ENCODE peak calls at places on chromosomes 16 and 17, in nine cellular contexts. Y is ovary; B is body of pancreas; R is IMR-90; Z is AG04449; W is heart right ventricle; A is naive thymus-derived CD4-positive, alpha-beta T cell; T is MG63; C is GM23338. P is an unnamed sample.

GRCh38 chr16:55471448-55472097 is 7.4 kb upstream of the MMP2 start:
- DNase-seq in W (no peak), Y (no peak), A (no peak), T (peak), R (peak), Z (peak), C (no peak), B (no peak), P (no peak)

GRCh38 chr16:62041401-62041800 is 5.2 kb upstream of the CDH8 start:
- DNase-seq in A (no peak), Y (no peak), Z (peak), T (no peak), R (no peak), W (no peak), C (peak), B (no peak), P (peak)

GRCh38 chr16:25097304-25097988 is 14.1 kb upstream of the LCMT1 start:
- DNase-seq in Y (no peak), B (no peak), W (no peak), R (peak), T (no peak), C (no peak), Z (peak), A (no peak), P (no peak)

GRCh38 chr16:64452446-64452845 is 669.4 kb downstream of the CDH11 start:
- DNase-seq in A (no peak), Y (no peak), B (no peak), W (no peak), C (no peak), T (no peak), R (no peak), Z (no peak), P (no peak)

GRCh38 chr17:79349506-79350400 is 261.1 kb downstream of the RBFOX3 start:
- DNase-seq in C (no peak), Z (no peak), T (no peak), R (no peak), Y (no peak), A (no peak), W (no peak), B (no peak), P (no peak)

GRCh38 chr16:2016407-2016922 is 3.1 kb upstream of the NPW start:
- DNase-seq in C (no peak), B (no peak), R (no peak), T (no peak), A (no peak), Y (no peak), W (peak), Z (no peak), P (no peak)

GRCh38 chr16:87043273-87044030 is 273.7 kb downstream of the C16orf95 start:
- DNase-seq in T (no peak), R (peak), W (no peak), B (peak), Z (no peak), C (no peak), A (no peak), Y (no peak), P (no peak)

GRCh38 chr17:58960068-58960467 is 146.6 kb downstream of the TRIM37 start:
- DNase-seq in W (no peak), A (no peak), C (peak), Y (no peak), B (peak), Z (peak), R (peak), T (peak), P (peak)

GRCh38 chr17:29148257-29148789 is 31.9 kb downstream of the MYO18A start:
- DNase-seq in Y (no peak), R (no peak), Z (no peak), B (no peak), A (no peak), C (peak), T (no peak), W (no peak), P (no peak)

GRCh38 chr16:1183235-1183907 is 30.5 kb downstream of the CACNA1H start:
- DNase-seq in A (no peak), Y (peak), C (no peak), R (peak), W (peak), Z (no peak), B (peak), T (no peak), P (no peak)

GRCh38 chr17:55965051-55965450 is 188.2 kb upstream of the ANKFN1 start:
- DNase-seq in W (no peak), R (no peak), C (no peak), T (no peak), A (no peak), B (no peak), Z (no peak), Y (no peak), P (no peak)

GRCh38 chr17:19386276-19386863 is 620 bp downstream of the MFAP4 start:
- DNase-seq in Z (no peak), C (peak), Y (peak), W (peak), A (no peak), R (peak), B (peak), T (peak), P (no peak)

GRCh38 chr17:80755650-80756405 is 211.2 kb downstream of the RPTOR start:
- DNase-seq in Y (no peak), B (no peak), R (no peak), A (no peak), Z (no peak), T (no peak), W (no peak), C (peak), P (peak)

GRCh38 chr16:694863-695354 is 4.7 kb upstream of the WDR24 start:
- DNase-seq in Y (no peak), B (no peak), W (no peak), Z (no peak), A (no peak), C (no peak), T (no peak), R (no peak), P (no peak)

GRCh38 chr17:5705876-5706420 is 121.6 kb upstream of the NLRP1 start:
- DNase-seq in R (no peak), B (no peak), W (no peak), C (no peak), Z (no peak), A (no peak), T (no peak), Y (no peak), P (no peak)

GRCh38 chr16:70437017-70437581 is 1.8 kb downstream of the ST3GAL2 start:
- DNase-seq in Y (peak), A (no peak), R (peak), W (no peak), C (peak), Z (peak), B (no peak), T (peak), P (no peak)

GRCh38 chr16:12386076-12386641 is 409.6 kb downstream of the SNX29 start:
- DNase-seq in A (no peak), W (no peak), B (no peak), C (peak), Y (no peak), T (no peak), Z (no peak), R (no peak), P (no peak)

GRCh38 chr16:67391424-67392300 is 1.6 kb downstream of the TPPP3 start:
- DNase-seq in Y (peak), Z (no peak), A (no peak), C (no peak), R (no peak), T (peak), B (peak), W (peak), P (no peak)

GRCh38 chr16:86961133-86961720 is 356.0 kb downstream of the C16orf95 start:
- DNase-seq in W (no peak), T (no peak), A (no peak), C (no peak), R (peak), Z (no peak), Y (no peak), B (no peak), P (no peak)

GRCh38 chr17:19946921-19947320 is 30.7 kb downstream of the AKAP10 start:
- DNase-seq in T (no peak), Y (no peak), R (no peak), B (no peak), A (no peak), Z (no peak), C (no peak), W (no peak), P (no peak)

GRCh38 chr17:81527591-81528383 is at the start of gene FSCN2:
- DNase-seq in Z (no peak), B (no peak), T (no peak), W (peak), Y (no peak), C (no peak), R (no peak), A (no peak), P (no peak)

GRCh38 chr17:82970818-82971610 is 108.4 kb upstream of the METRNL start:
- DNase-seq in R (no peak), A (no peak), C (no peak), Z (no peak), B (no peak), Y (no peak), W (no peak), T (no peak), P (no peak)

GRCh38 chr17:82972836-82973372 is 106.5 kb upstream of the METRNL start:
- DNase-seq in W (no peak), Z (no peak), R (no peak), T (no peak), Y (no peak), B (no peak), A (no peak), C (no peak), P (no peak)

GRCh38 chr17:82967268-82968032 is 112.0 kb upstream of the METRNL start:
- DNase-seq in T (no peak), W (no peak), C (no peak), A (no peak), Z (no peak), R (no peak), Y (no peak), B (no peak), P (no peak)

GRCh38 chr17:82973456-82974135 is 105.8 kb upstream of the METRNL start:
- DNase-seq in B (no peak), C (no peak), A (no peak), Y (no peak), R (no peak), Z (no peak), W (no peak), T (no peak), P (no peak)

DNA sequence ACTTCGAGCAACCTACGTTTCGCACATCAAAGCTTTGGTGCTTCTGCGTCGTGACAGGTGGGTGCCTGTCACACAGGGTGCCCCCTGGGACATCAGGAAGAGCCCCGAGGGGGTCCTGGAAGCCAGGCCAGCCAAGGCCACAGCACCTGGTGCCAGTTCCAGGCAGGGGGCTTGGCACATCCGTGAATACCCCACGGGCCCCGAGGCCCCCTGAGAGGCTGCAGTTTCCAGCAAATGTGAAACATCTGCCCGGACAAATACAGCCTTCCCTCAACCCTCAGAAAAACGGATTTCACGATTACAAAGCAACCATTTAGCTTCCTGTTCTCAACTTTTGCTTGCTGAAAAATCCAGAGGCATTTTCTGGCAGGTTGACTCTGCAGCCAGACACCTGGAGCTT is 109.3 kb upstream of the METRNL start:
- DNase-seq in C (no peak), R (no peak), Z (no peak), W (no peak), B (no peak), T (no peak), A (no peak), Y (no peak), P (peak)
- H3K4me3 ChIP-seq in C (no peak), R (no peak), Z (no peak), W (no peak), B (no peak), T (no peak), A (no peak), Y (no peak), P (no peak)

GRCh38 chr17:68460096-68460495 is 2.8 kb upstream of the WIPI1 start:
- DNase-seq in B (no peak), T (no peak), Y (no peak), A (no peak), Z (no peak), R (no peak), W (no peak), C (no peak), P (no peak)
- H3K4me3 ChIP-seq in B (no peak), T (no peak), Y (no peak), A (peak), Z (no peak), R (no peak), W (no peak), C (no peak), P (no peak)

GRCh38 chr17:61455754-61456681 is 3.8 kb downstream of the TBX4 start:
- DNase-seq in W (no peak), Y (no peak), R (no peak), T (no peak), B (peak), Z (no peak), A (no peak), C (peak), P (no peak)

GRCh38 chr17:61458000-61458399 is 5.8 kb downstream of the TBX4 start:
- DNase-seq in Z (no peak), T (no peak), W (no peak), R (no peak), A (no peak), B (no peak), C (no peak), Y (no peak), P (no peak)

GRCh38 chr17:61457226-61457983 is 5.2 kb downstream of the TBX4 start:
- DNase-seq in T (no peak), Y (no peak), R (no peak), C (peak), W (no peak), B (no peak), A (no peak), Z (no peak), P (no peak)

GRCh38 chr17:61454932-61455753 is 2.9 kb downstream of the TBX4 start:
- DNase-seq in B (no peak), T (no peak), C (peak), Y (no peak), R (no peak), W (no peak), A (no peak), Z (no peak), P (no peak)

DNA sequence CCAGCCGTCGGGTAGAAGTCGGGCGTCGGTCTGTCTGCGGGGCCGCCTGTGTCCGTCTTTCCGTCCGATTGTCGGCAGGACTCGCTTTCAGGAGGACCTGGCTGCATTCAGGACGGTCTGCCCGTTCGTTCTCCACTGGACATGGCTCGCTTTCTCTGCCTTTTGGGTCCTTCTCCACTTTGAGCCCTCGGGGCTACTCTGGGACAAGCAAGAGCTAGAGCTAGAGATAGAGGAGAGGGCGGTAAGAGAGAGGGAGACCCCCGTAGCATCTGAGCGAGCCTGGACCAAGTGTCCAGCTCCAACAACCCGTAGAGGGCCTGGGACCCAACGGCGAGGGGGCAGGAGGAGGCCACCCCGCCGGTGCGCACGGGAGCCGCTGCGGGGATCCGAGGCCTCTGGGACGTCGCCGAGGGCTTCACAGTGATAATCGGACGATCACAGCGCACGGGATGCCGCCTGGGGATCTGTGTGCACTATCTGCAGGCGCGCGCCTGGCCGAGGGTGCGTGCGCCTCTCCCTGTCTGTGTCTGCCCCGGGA is 4.5 kb downstream of the TBX4 start:
- DNase-seq in W (no peak), T (no peak), Z (no peak), C (no peak), A (no peak), R (no peak), Y (no peak), B (peak), P (no peak)
- H3K4me3 ChIP-seq in W (peak), T (no peak), Z (no peak), C (peak), A (no peak), R (no peak), Y (no peak), B (no peak), P (no peak)

GRCh38 chr16:23185661-23186060 is 3.1 kb downstream of the SCNN1G start:
- DNase-seq in A (no peak), Y (no peak), T (no peak), B (peak), W (peak), R (no peak), Z (no peak), C (no peak), P (no peak)

GRCh38 chr16:23182675-23183485 is at the start of gene SCNN1G:
- DNase-seq in R (no peak), W (peak), Z (no peak), B (peak), Y (no peak), A (no peak), C (peak), T (no peak), P (no peak)

GRCh38 chr16:23183486-23183862 is 929 bp downstream of the SCNN1G start:
- DNase-seq in W (no peak), Y (no peak), A (no peak), B (no peak), Z (no peak), C (no peak), R (no peak), T (no peak), P (no peak)

GRCh38 chr16:23181506-23181905 is 1.0 kb upstream of the SCNN1G start:
- DNase-seq in Z (no peak), B (no peak), C (no peak), R (no peak), W (no peak), T (no peak), A (no peak), Y (no peak), P (no peak)

GRCh38 chr16:23182206-23182674 is 305 bp upstream of the SCNN1G start:
- DNase-seq in R (peak), T (peak), W (peak), Y (peak), C (peak), B (peak), A (peak), Z (no peak), P (peak)
- H3K4me3 ChIP-seq in R (no peak), T (no peak), W (peak), Y (peak), C (peak), B (no peak), A (no peak), Z (no peak), P (no peak)

GRCh38 chr17:30225112-30225511 is 10.4 kb downstream of the SLC6A4 start:
- DNase-seq in C (no peak), Z (no peak), Y (no peak), R (no peak), W (no peak), A (no peak), T (no peak), B (no peak), P (no peak)

GRCh38 chr17:30224419-30224960 is 11.0 kb downstream of the SLC6A4 start:
- DNase-seq in C (no peak), Y (no peak), Z (no peak), B (no peak), A (no peak), R (no peak), T (no peak), W (no peak), P (no peak)

GRCh38 chr17:30226878-30227277 is 8.6 kb downstream of the SLC6A4 start:
- DNase-seq in C (no peak), B (no peak), A (no peak), W (no peak), Y (no peak), T (no peak), R (no peak), Z (no peak), P (peak)

GRCh38 chr17:30228011-30228410 is 7.5 kb downstream of the SLC6A4 start:
- DNase-seq in A (no peak), Y (no peak), T (no peak), Z (no peak), R (no peak), C (no peak), B (no peak), W (no peak), P (no peak)

GRCh38 chr17:30225919-30226553 is 9.5 kb downstream of the SLC6A4 start:
- DNase-seq in W (no peak), T (no peak), A (no peak), Z (no peak), Y (no peak), R (no peak), B (no peak), C (no peak), P (no peak)
- H3K4me3 ChIP-seq in W (no peak), T (no peak), A (no peak), Z (no peak), Y (no peak), R (no peak), B (no peak), C (no peak), P (no peak)

GRCh38 chr17:49645654-49646053 is 32.2 kb downstream of the SPOP start:
- DNase-seq in W (no peak), Z (no peak), B (no peak), T (no peak), R (no peak), A (no peak), Y (no peak), C (no peak), P (no peak)
- H3K4me3 ChIP-seq in W (no peak), Z (no peak), B (no peak), T (no peak), R (no peak), A (no peak), Y (no peak), C (no peak), P (no peak)

GRCh38 chr17:11332706-11333105 is 91.7 kb downstream of the SHISA6 start:
- DNase-seq in W (no peak), B (no peak), T (no peak), Y (no peak), A (no peak), Z (no peak), R (no peak), C (no peak), P (no peak)

GRCh38 chr17:11334493-11334892 is 93.5 kb downstream of the SHISA6 start:
- DNase-seq in C (no peak), Z (no peak), B (no peak), A (no peak), T (no peak), W (no peak), R (no peak), Y (no peak), P (no peak)

GRCh38 chr17:11326492-11326891 is 85.5 kb downstream of the SHISA6 start:
- DNase-seq in Z (no peak), R (no peak), Y (no peak), T (no peak), A (no peak), W (no peak), B (no peak), C (no peak), P (no peak)

GRCh38 chr17:11331790-11332526 is 90.9 kb downstream of the SHISA6 start:
- DNase-seq in Z (no peak), B (no peak), R (no peak), T (no peak), C (no peak), Y (no peak), A (no peak), W (no peak), P (no peak)

GRCh38 chr17:11330871-11331270 is 89.9 kb downstream of the SHISA6 start:
- DNase-seq in Y (no peak), T (peak), Z (no peak), B (no peak), C (no peak), A (no peak), W (peak), R (peak), P (no peak)
- H3K4me3 ChIP-seq in Y (no peak), T (no peak), Z (no peak), B (no peak), C (no peak), A (no peak), W (no peak), R (no peak), P (no peak)

DNA sequence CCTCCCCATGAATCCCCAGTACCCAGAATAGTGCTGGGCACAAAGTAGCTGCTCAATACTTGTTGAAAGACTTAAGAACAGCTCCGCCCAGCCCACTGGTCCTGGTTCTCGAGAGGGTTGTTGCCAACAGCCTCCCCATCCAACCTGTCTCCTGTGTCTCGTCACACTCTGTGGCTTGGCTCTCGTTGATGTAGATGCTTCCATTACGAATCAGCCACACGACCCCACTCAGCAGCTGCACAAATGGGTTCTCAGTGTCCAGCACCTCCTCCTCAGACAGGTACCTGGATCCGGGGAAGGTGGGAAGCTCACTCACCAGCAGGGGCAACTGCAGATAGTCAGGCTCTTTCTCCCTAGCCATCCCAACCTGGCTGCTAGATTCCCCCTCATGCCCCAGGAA is 2.1 kb downstream of the NAGPA start:
- DNase-seq in Z (no peak), B (no peak), Y (peak), T (no peak), R (no peak), W (no peak), A (no peak), C (no peak), P (no peak)
- H3K4me3 ChIP-seq in Z (no peak), B (no peak), Y (no peak), T (no peak), R (no peak), W (no peak), A (no peak), C (no peak), P (no peak)

GRCh38 chr16:89923640-89924297 is 627 bp downstream of the TUBB3 start:
- DNase-seq in A (no peak), B (no peak), Z (no peak), Y (no peak), W (no peak), R (no peak), T (peak), C (peak), P (no peak)
- H3K4me3 ChIP-seq in A (no peak), B (no peak), Z (peak), Y (no peak), W (peak), R (peak), T (peak), C (peak), P (peak)

P was measured in Jurkat, Clone E6-1.